ENCODE peak calls at places on chromosome 19, in nine cellular contexts. C, K, T, S, E, W, A, X and M are unnamed samples.
A peak's percentile ranks its signal among the peaks of the same experiment; 100 is the strongest.

GRCh38 chr19:8208710-8209110 is 460 bp upstream of the CERS4 start:
- DNase-seq in C (no peak), K (no peak), T (peak; percentile 71), S (no peak), E (peak; percentile 30), W (no peak), A (peak; percentile 82), X (no peak), M (no peak)

GRCh38 chr19:43464089-43464775 is 1.2 kb downstream of the LYPD3 start:
- DNase-seq in C (no peak), K (peak; percentile 74), T (peak; percentile 88), S (no peak), E (peak; percentile 71), W (peak; percentile 79), A (peak; percentile 90), X (no peak), M (peak; percentile 81)

GRCh38 chr19:40716031-40716654 is 543 bp downstream of the COQ8B start:
- DNase-seq in C (no peak), K (no peak), T (no peak), S (peak; percentile 93), E (no peak), W (no peak), A (peak; percentile 87), X (peak; percentile 26), M (no peak)

GRCh38 chr19:55809381-55810058 is 22.3 kb downstream of the NLRP11 start:
- DNase-seq in C (peak; percentile 66), K (peak; percentile 74), T (peak; percentile 15), S (peak; percentile 94), E (no peak), W (peak; percentile 36), A (no peak), X (no peak), M (peak; percentile 71)

GRCh38 chr19:41893899-41894298 is 10.9 kb downstream of the ARHGEF1 start:
- DNase-seq in C (no peak), K (no peak), T (no peak), S (peak; percentile 87), E (no peak), W (no peak), A (no peak), X (no peak), M (no peak)

GRCh38 chr19:3593156-3593555 is 7.9 kb downstream of the GIPC3 start:
- DNase-seq in C (no peak), K (no peak), T (no peak), S (no peak), E (no peak), W (no peak), A (no peak), X (no peak), M (no peak)

GRCh38 chr19:35644987-35645679 is 3.0 kb upstream of the COX6B1 start:
- DNase-seq in C (peak; percentile 93), K (peak; percentile 87), T (peak; percentile 94), S (peak; percentile 79), E (peak; percentile 74), W (peak; percentile 88), A (peak; percentile 92), X (no peak), M (peak; percentile 92)

GRCh38 chr19:871446-872265 is 12.2 kb downstream of the CFD start:
- DNase-seq in C (no peak), K (no peak), T (no peak), S (peak; percentile 58), E (no peak), W (no peak), A (no peak), X (no peak), M (no peak)

GRCh38 chr19:36139473-36140288 is at the start of gene CAPNS1:
- DNase-seq in C (peak; percentile 99), K (peak; percentile 98), T (peak; percentile 98), S (peak; percentile 99), E (peak; percentile 92), W (peak; percentile 99), A (peak; percentile 98), X (peak; percentile 88), M (peak; percentile 98)

GRCh38 chr19:23263870-23264590 is 13.8 kb upstream of the ZNF724 start:
- DNase-seq in C (no peak), K (no peak), T (peak; percentile 30), S (no peak), E (no peak), W (no peak), A (no peak), X (no peak), M (no peak)

GRCh38 chr19:14835011-14835410 is at the start of the genes OR7A5 and OR7C1:
- DNase-seq in C (no peak), K (no peak), T (no peak), S (no peak), E (no peak), W (no peak), A (no peak), X (no peak), M (no peak)

GRCh38 chr19:709965-710714 is 1.4 kb downstream of the PALM start:
- DNase-seq in C (peak; percentile 82), K (no peak), T (peak; percentile 68), S (no peak), E (peak; percentile 27), W (no peak), A (peak; percentile 82), X (no peak), M (no peak)

GRCh38 chr19:32227561-32228165 is 117.7 kb upstream of the ZNF507 start:
- DNase-seq in C (no peak), K (no peak), T (no peak), S (no peak), E (no peak), W (no peak), A (no peak), X (no peak), M (no peak)

GRCh38 chr19:42487025-42487797 is 41.1 kb downstream of the CEACAM1 start:
- DNase-seq in C (no peak), K (no peak), T (no peak), S (no peak), E (no peak), W (no peak), A (no peak), X (no peak), M (no peak)

GRCh38 chr19:18613589-18614234 is 1.0 kb downstream of the TMEM59L start:
- DNase-seq in C (no peak), K (no peak), T (no peak), S (no peak), E (no peak), W (no peak), A (no peak), X (no peak), M (no peak)

GRCh38 chr19:7349961-7350711 is 1.4 kb downstream of the ARHGEF18 start:
- DNase-seq in C (peak; percentile 53), K (no peak), T (peak; percentile 9), S (no peak), E (no peak), W (no peak), A (peak; percentile 39), X (no peak), M (peak; percentile 48)

GRCh38 chr19:17089238-17089637 is 13.7 kb downstream of the MYO9B start:
- DNase-seq in C (no peak), K (no peak), T (no peak), S (no peak), E (no peak), W (no peak), A (no peak), X (no peak), M (no peak)
- H3K4me1 ChIP-seq in C (peaks cover 83% of the 10 kb centered on the region), K (peaks cover 13% of the 10 kb centered on the region), T (no peaks in the 10 kb centered on the region), S (peaks cover 13% of the 10 kb centered on the region), E (peaks cover 79% of the 10 kb centered on the region), W (peaks cover 13% of the 10 kb centered on the region), A (peaks cover 22% of the 10 kb centered on the region), X (peaks cover 31% of the 10 kb centered on the region), M (peaks cover 19% of the 10 kb centered on the region)

DNA sequence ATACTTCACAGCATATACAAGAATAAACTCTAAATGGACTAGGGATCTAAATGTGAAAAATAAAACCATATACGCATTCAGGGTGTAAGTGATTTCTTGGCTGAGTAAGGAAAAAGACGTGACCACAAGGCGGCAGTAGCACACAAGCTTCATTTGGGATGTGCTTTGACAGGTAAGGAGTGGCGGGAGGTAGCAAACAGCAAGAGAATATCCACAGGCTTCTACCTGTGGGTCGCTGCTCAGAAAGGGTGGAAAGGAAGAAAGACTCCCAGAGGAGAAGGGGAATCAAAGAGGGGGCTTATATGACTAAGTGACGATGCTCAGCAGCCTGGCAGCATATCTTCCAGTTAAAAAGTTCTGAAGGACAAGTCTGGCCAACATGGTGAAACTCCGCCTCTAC is 2.5 kb upstream of the ZNF121 start:
- DNase-seq in C (peak; percentile 69), K (peak; percentile 80), T (peak; percentile 64), S (peak; percentile 78), E (no peak), W (peak; percentile 65), A (peak; percentile 62), X (peak; percentile 24), M (peak; percentile 85)
- TF ChIP-seq EP300 in C (no peak), K (no peak), T (no peak), S (no peak), E (no peak), W (no peak), A (no peak), X (no peak), M (no peak)

GRCh38 chr19:4831351-4832340 is at the start of gene TICAM1:
- DNase-seq in C (peak; percentile 84), K (peak; percentile 80), T (peak; percentile 66), S (peak; percentile 58), E (peak; percentile 37), W (peak; percentile 86), A (peak; percentile 85), X (no peak), M (peak; percentile 90)

GRCh38 chr19:4829001-4829712 is 2.4 kb downstream of the TICAM1 start:
- DNase-seq in C (no peak), K (peak; percentile 61), T (no peak), S (no peak), E (no peak), W (no peak), A (no peak), X (no peak), M (peak; percentile 59)

GRCh38 chr19:4830768-4831265 is 695 bp downstream of the TICAM1 start:
- DNase-seq in C (no peak), K (no peak), T (no peak), S (no peak), E (no peak), W (no peak), A (no peak), X (no peak), M (no peak)

GRCh38 chr19:4832776-4833175 is 1.3 kb upstream of the TICAM1 start:
- DNase-seq in C (no peak), K (no peak), T (no peak), S (no peak), E (no peak), W (no peak), A (no peak), X (no peak), M (no peak)

DNA sequence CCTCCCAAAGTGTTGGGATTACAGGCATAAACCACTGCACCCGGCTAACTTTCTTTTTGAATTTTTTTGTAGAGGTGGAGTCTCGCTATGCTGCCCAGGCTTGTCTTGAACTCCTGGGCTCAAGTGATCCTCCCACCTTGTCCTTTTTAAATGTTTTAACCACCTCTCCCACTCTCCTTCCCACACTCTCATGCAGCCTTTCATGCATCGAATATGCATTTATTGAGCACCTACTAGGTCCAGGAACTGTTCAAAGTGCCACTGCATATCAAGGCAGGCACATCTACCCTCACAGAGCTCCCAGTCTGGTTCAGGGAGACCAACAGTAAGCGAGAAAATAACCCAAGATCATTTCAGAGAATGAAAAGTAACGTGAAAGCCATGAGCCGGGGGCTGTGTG is 1.2 kb downstream of the TICAM1 start:
- DNase-seq in C (no peak), K (no peak), T (no peak), S (no peak), E (no peak), W (no peak), A (no peak), X (no peak), M (no peak)
- H3K4me1 ChIP-seq in C (peaks cover 25% of the 10 kb centered on the region), K (peaks cover 30% of the 10 kb centered on the region), T (peaks cover 2% of the 10 kb centered on the region), S (peaks cover 19% of the 10 kb centered on the region), E (peaks cover 32% of the 10 kb centered on the region), W (peaks cover 21% of the 10 kb centered on the region), A (peaks cover 28% of the 10 kb centered on the region), X (no peaks in the 10 kb centered on the region), M (peaks cover 15% of the 10 kb centered on the region)

GRCh38 chr19:51441410-51442390 is 16.6 kb downstream of the SIGLEC8 start:
- DNase-seq in C (peak; percentile 46), K (peak; percentile 54), T (no peak), S (peak; percentile 14), E (no peak), W (peak; percentile 49), A (no peak), X (peak; percentile 91), M (peak; percentile 73)
- TF ChIP-seq EP300 in C (no peak), K (no peak), T (no peak), S (no peak), E (no peak), W (no peak), A (no peak), X (peak; percentile 73), M (no peak)